ENCODE peak calls at places on chromosomes 3 and 15, in nine cellular contexts. One of them, this sample, is unnamed.

GRCh38 chr3:121295453-121295852 is 250.3 kb downstream of the POLQ start:
- DNase-seq in sigmoid colon: no peak
- DNase-seq in breast epithelium: no peak
- DNase-seq in neural progenitor cell: no peak
- DNase-seq in cardiac muscle cell: no peak
- DNase-seq in A549: no peak
- DNase-seq in H9: no peak
- DNase-seq in HCT116: no peak
- DNase-seq in GM23338: no peak
- DNase-seq in this sample: no peak

GRCh38 chr15:90035095-90035834 is 34.1 kb downstream of the ZNF710 start:
- DNase-seq in sigmoid colon: peak; percentile 75
- DNase-seq in breast epithelium: no peak
- DNase-seq in neural progenitor cell: no peak
- DNase-seq in cardiac muscle cell: peak; percentile 74
- DNase-seq in A549: peak; percentile 51
- DNase-seq in H9: no peak
- DNase-seq in HCT116: no peak
- DNase-seq in GM23338: no peak
- DNase-seq in this sample: no peak

GRCh38 chr3:51568041-51568440 is 29.5 kb downstream of the RAD54L2 start:
- DNase-seq in sigmoid colon: peak; percentile 33
- DNase-seq in breast epithelium: no peak
- DNase-seq in neural progenitor cell: peak; percentile 7
- DNase-seq in cardiac muscle cell: no peak
- DNase-seq in A549: no peak
- DNase-seq in H9: no peak
- DNase-seq in HCT116: no peak
- DNase-seq in GM23338: no peak
- DNase-seq in this sample: no peak

GRCh38 chr3:111484666-111485065 is 57.3 kb upstream of the CD96 start:
- DNase-seq in sigmoid colon: no peak
- DNase-seq in breast epithelium: no peak
- DNase-seq in neural progenitor cell: no peak
- DNase-seq in cardiac muscle cell: peak; percentile 91
- DNase-seq in A549: no peak
- DNase-seq in H9: no peak
- DNase-seq in HCT116: peak; percentile 8
- DNase-seq in GM23338: no peak
- DNase-seq in this sample: no peak

GRCh38 chr15:50916395-50916794 is 7.9 kb downstream of the AP4E1 start:
- DNase-seq in sigmoid colon: no peak
- DNase-seq in breast epithelium: no peak
- DNase-seq in neural progenitor cell: no peak
- DNase-seq in cardiac muscle cell: no peak
- DNase-seq in A549: no peak
- DNase-seq in H9: no peak
- DNase-seq in HCT116: no peak
- DNase-seq in GM23338: no peak
- DNase-seq in this sample: no peak

GRCh38 chr15:31264534-31265089 is 62.0 kb upstream of the KLF13 start:
- DNase-seq in sigmoid colon: no peak
- DNase-seq in breast epithelium: peak; percentile 31
- DNase-seq in neural progenitor cell: peak; percentile 1
- DNase-seq in cardiac muscle cell: no peak
- DNase-seq in A549: no peak
- DNase-seq in H9: no peak
- DNase-seq in HCT116: no peak
- DNase-seq in GM23338: no peak
- DNase-seq in this sample: no peak

GRCh38 chr3:197367081-197367780 is 68.8 kb upstream of the DLG1 start:
- DNase-seq in sigmoid colon: peak; percentile 67
- DNase-seq in breast epithelium: no peak
- DNase-seq in neural progenitor cell: peak; percentile 49
- DNase-seq in cardiac muscle cell: peak; percentile 71
- DNase-seq in A549: peak; percentile 10
- DNase-seq in H9: no peak
- DNase-seq in HCT116: no peak
- DNase-seq in GM23338: peak; percentile 16
- DNase-seq in this sample: no peak

GRCh38 chr3:88132894-88133293 is 16.9 kb upstream of the C3orf38 start:
- DNase-seq in sigmoid colon: no peak
- DNase-seq in breast epithelium: no peak
- DNase-seq in neural progenitor cell: no peak
- DNase-seq in cardiac muscle cell: no peak
- DNase-seq in A549: no peak
- DNase-seq in H9: no peak
- DNase-seq in HCT116: no peak
- DNase-seq in GM23338: no peak
- DNase-seq in this sample: no peak

GRCh38 chr3:168094877-168095610 is 680 bp downstream of the GOLIM4 start:
- DNase-seq in sigmoid colon: peak; percentile 80
- DNase-seq in breast epithelium: peak; percentile 62
- DNase-seq in neural progenitor cell: peak; percentile 82
- DNase-seq in cardiac muscle cell: peak; percentile 69
- DNase-seq in A549: peak; percentile 71
- DNase-seq in H9: peak; percentile 72
- DNase-seq in HCT116: peak; percentile 33
- DNase-seq in GM23338: peak; percentile 81
- DNase-seq in this sample: no peak

GRCh38 chr15:60507596-60508424 is 28.9 kb upstream of the ICE2 start:
- DNase-seq in sigmoid colon: peak; percentile 69
- DNase-seq in breast epithelium: no peak
- DNase-seq in neural progenitor cell: peak; percentile 51
- DNase-seq in cardiac muscle cell: peak; percentile 78
- DNase-seq in A549: peak; percentile 75
- DNase-seq in H9: peak; percentile 48
- DNase-seq in HCT116: peak; percentile 54
- DNase-seq in GM23338: peak; percentile 79
- DNase-seq in this sample: peak; percentile 41

GRCh38 chr3:192001217-192001616 is 540.3 kb downstream of the PYDC2 start:
- DNase-seq in sigmoid colon: no peak
- DNase-seq in breast epithelium: no peak
- DNase-seq in neural progenitor cell: no peak
- DNase-seq in cardiac muscle cell: no peak
- DNase-seq in A549: no peak
- DNase-seq in H9: no peak
- DNase-seq in HCT116: no peak
- DNase-seq in GM23338: no peak
- DNase-seq in this sample: no peak

GRCh38 chr15:35458176-35458856 is 87.6 kb downstream of the DPH6 start:
- DNase-seq in sigmoid colon: no peak
- DNase-seq in breast epithelium: no peak
- DNase-seq in neural progenitor cell: no peak
- DNase-seq in cardiac muscle cell: no peak
- DNase-seq in A549: no peak
- DNase-seq in H9: no peak
- DNase-seq in HCT116: no peak
- DNase-seq in GM23338: no peak
- DNase-seq in this sample: no peak

DNA sequence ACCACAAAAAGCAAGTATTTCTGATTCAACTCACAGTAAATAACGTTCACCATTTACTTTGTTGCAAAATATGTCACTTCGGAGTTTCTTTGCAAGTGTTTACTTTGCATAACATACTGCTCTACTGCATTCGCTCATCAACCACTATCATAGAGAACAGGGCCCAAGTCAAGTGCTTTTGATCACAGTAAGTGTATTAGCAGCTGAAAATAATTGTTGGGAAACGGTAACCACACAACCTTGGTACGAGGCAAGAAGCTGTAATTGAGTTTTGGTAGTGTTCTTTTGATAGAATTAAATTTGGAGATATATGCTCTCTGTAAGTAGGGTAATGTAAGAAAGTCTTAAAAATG is 80.1 kb downstream of the SATB1 start:
- DNase-seq in sigmoid colon: no peak
- DNase-seq in breast epithelium: no peak
- DNase-seq in neural progenitor cell: no peak
- DNase-seq in cardiac muscle cell: no peak
- DNase-seq in A549: no peak
- DNase-seq in H9: no peak
- DNase-seq in HCT116: no peak
- DNase-seq in GM23338: peak; percentile 42
- DNase-seq in this sample: no peak
- H3K27ac ChIP-seq in sigmoid colon: no peak overlapping the region
- H3K27ac ChIP-seq in breast epithelium: no peak overlapping the region
- H3K27ac ChIP-seq in neural progenitor cell: no peak overlapping the region
- H3K27ac ChIP-seq in cardiac muscle cell: no peak overlapping the region
- H3K27ac ChIP-seq in A549: no peak overlapping the region
- H3K27ac ChIP-seq in H9: peak overlapping the region; percentile 83
- H3K27ac ChIP-seq in HCT116: no peak overlapping the region
- H3K27ac ChIP-seq in GM23338: peak overlapping the region; percentile 94
- H3K27ac ChIP-seq in this sample: no peak overlapping the region

DNA sequence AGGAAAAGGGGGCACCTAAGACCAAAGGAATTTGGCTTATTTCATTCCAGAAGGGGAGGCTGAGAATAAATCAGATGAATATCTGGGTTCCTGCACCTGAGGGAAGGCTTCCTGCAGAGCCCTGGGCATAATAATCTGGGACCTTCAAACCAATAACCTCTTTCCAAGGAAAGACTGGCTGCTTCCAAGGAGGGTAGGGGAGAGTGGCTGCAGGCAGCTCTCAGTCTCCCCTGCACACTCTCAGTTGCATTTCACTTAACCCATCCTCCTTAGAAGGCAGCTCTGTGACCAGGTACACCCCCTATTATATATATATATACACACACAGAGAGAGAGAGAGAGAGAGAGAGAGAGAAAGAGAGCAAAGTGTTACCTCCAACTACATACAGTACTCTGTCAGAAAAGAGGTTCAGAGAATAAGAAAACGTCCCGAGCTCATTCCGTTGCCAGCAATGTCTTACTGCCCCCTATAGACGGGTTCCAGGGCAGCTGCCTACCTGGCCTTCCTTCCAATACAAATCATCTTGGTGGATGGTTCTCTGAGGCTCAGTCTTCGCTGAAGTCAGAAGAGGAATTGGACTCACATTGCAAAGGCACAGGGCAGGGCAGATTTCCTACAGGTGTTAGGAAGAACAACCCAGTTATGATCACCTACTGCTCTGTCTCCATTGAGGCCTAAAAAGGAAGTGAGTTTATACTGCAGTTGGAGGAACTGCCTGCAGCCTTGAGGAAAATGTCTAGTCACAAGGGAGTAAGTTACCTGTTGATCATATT is 26.1 kb downstream of the CAPN3 start:
- DNase-seq in sigmoid colon: no peak
- DNase-seq in breast epithelium: no peak
- DNase-seq in neural progenitor cell: peak; percentile 80
- DNase-seq in cardiac muscle cell: peak; percentile 76
- DNase-seq in A549: peak; percentile 54
- DNase-seq in H9: peak; percentile 80
- DNase-seq in HCT116: peak; percentile 35
- DNase-seq in GM23338: peak; percentile 90
- DNase-seq in this sample: no peak
- TF ChIP-seq CTCF in sigmoid colon: no peak
- TF ChIP-seq CTCF in breast epithelium: no peak
- TF ChIP-seq CTCF in neural progenitor cell: peak; percentile 91
- TF ChIP-seq CTCF in cardiac muscle cell: peak; percentile 87
- TF ChIP-seq CTCF in A549: peak; percentile 59
- TF ChIP-seq CTCF in H9: peak; percentile 93
- TF ChIP-seq CTCF in HCT116: peak; percentile 92
- TF ChIP-seq CTCF in GM23338: peak; percentile 91
- TF ChIP-seq CTCF in this sample: no peak

DNA sequence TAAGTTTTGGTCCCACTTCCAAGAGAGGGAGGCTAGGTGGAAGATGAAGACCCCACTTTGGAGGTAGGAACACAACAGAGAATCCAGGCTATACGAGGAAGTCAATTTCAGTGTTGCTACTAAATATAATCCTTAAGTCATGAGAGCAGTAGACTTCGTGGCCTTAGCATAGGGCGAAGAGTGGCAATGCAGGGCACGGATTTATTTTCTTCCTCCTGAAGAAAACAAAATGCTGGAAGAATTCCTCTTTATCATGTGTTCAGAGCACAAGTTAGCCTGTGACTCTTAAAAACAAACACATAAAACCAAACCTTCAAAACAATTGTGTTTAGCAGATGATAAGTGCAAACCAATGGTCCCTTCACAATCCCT is 19.4 kb downstream of the BCL2L10 start:
- DNase-seq in sigmoid colon: no peak
- DNase-seq in breast epithelium: no peak
- DNase-seq in neural progenitor cell: no peak
- DNase-seq in cardiac muscle cell: no peak
- DNase-seq in A549: no peak
- DNase-seq in H9: no peak
- DNase-seq in HCT116: no peak
- DNase-seq in GM23338: no peak
- DNase-seq in this sample: no peak
- H3K27ac ChIP-seq in sigmoid colon: no peak overlapping the region
- H3K27ac ChIP-seq in breast epithelium: peak overlapping the region; percentile 87
- H3K27ac ChIP-seq in neural progenitor cell: no peak overlapping the region
- H3K27ac ChIP-seq in cardiac muscle cell: no peak overlapping the region
- H3K27ac ChIP-seq in A549: peak overlapping the region; percentile 91
- H3K27ac ChIP-seq in H9: no peak overlapping the region
- H3K27ac ChIP-seq in HCT116: peak overlapping the region; percentile 16
- H3K27ac ChIP-seq in GM23338: no peak overlapping the region
- H3K27ac ChIP-seq in this sample: no peak overlapping the region

GRCh38 chr15:48719668-48720067 is 74.2 kb upstream of the FBN1 start:
- DNase-seq in sigmoid colon: no peak
- DNase-seq in breast epithelium: no peak
- DNase-seq in neural progenitor cell: no peak
- DNase-seq in cardiac muscle cell: no peak
- DNase-seq in A549: no peak
- DNase-seq in H9: no peak
- DNase-seq in HCT116: no peak
- DNase-seq in GM23338: no peak
- DNase-seq in this sample: no peak

GRCh38 chr15:48720646-48721045 is 75.1 kb upstream of the FBN1 start:
- DNase-seq in sigmoid colon: peak; percentile 62
- DNase-seq in breast epithelium: no peak
- DNase-seq in neural progenitor cell: no peak
- DNase-seq in cardiac muscle cell: peak; percentile 54
- DNase-seq in A549: no peak
- DNase-seq in H9: no peak
- DNase-seq in HCT116: no peak
- DNase-seq in GM23338: no peak
- DNase-seq in this sample: no peak

GRCh38 chr15:48721061-48721810 is 75.7 kb upstream of the FBN1 start:
- DNase-seq in sigmoid colon: peak; percentile 58
- DNase-seq in breast epithelium: no peak
- DNase-seq in neural progenitor cell: no peak
- DNase-seq in cardiac muscle cell: no peak
- DNase-seq in A549: no peak
- DNase-seq in H9: no peak
- DNase-seq in HCT116: no peak
- DNase-seq in GM23338: no peak
- DNase-seq in this sample: no peak

GRCh38 chr15:48718646-48719045 is 73.1 kb upstream of the FBN1 start:
- DNase-seq in sigmoid colon: no peak
- DNase-seq in breast epithelium: no peak
- DNase-seq in neural progenitor cell: no peak
- DNase-seq in cardiac muscle cell: peak; percentile 32
- DNase-seq in A549: no peak
- DNase-seq in H9: no peak
- DNase-seq in HCT116: no peak
- DNase-seq in GM23338: no peak
- DNase-seq in this sample: no peak

DNA sequence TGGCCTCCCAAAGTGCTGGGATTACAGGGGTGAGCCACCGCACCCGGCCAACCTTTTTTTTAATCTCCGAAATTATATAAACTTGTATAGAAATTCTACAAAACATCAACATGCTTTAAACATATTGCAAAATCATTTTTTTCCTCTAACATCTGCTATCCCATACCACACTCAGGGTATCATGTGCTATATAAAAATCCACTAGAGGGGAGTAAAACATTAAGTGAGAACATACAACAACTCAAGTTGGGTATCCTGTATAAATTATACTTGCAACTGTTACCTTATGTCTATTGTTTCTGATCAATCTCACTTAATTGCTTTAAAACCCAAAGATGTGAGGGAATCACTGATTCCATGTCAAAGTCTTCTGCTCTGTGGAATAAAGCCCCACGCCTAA is 71.9 kb upstream of the FBN1 start:
- DNase-seq in sigmoid colon: no peak
- DNase-seq in breast epithelium: no peak
- DNase-seq in neural progenitor cell: no peak
- DNase-seq in cardiac muscle cell: peak; percentile 48
- DNase-seq in A549: no peak
- DNase-seq in H9: no peak
- DNase-seq in HCT116: no peak
- DNase-seq in GM23338: no peak
- DNase-seq in this sample: no peak
- TF ChIP-seq CTCF in sigmoid colon: no peak
- TF ChIP-seq CTCF in breast epithelium: no peak
- TF ChIP-seq CTCF in neural progenitor cell: no peak
- TF ChIP-seq CTCF in cardiac muscle cell: peak; percentile 24
- TF ChIP-seq CTCF in A549: no peak
- TF ChIP-seq CTCF in H9: peak; percentile 33
- TF ChIP-seq CTCF in HCT116: no peak
- TF ChIP-seq CTCF in GM23338: no peak
- TF ChIP-seq CTCF in this sample: no peak

This sample was measured in CD4-positive, alpha-beta T cell.